ENCODE peak calls at places on chromosomes 7 and 10, in nine cellular contexts. E is T-cell; A is activated CD8-positive, alpha-beta T cell treated with anti-CD3 and anti-CD28 coated beads, Interleukin-2, amount 10 ng/mL, durations not matched to agents 7 days and 5 days; I is activated naive CD8-positive, alpha-beta T cell treated with anti-CD3 and anti-CD28 coated beads, Interleukin-2, amount 50 U/mL, for 24 hours; S is natural killer cell; M is thoracic aorta; F is stimulated activated naive CD8-positive, alpha-beta T cell treated with anti-CD3 and anti-CD28 coated beads, Interleukin-15, amount 100 ng/mL, for 72 hours; J is foreskin keratinocyte; R is right cardiac atrium. L is an unnamed sample.

GRCh38 chr10:63346015-63346441 is 119.7 kb downstream of the JMJD1C start:
- ATAC-seq in J (peak; percentile 31), S (no peak), F (no peak), I (peak; percentile 40), M (no peak), E (no peak), A (no peak), R (peak; percentile 29), L (no peak)

GRCh38 chr7:537911-538634 is 18.4 kb upstream of the PDGFA start:
- ATAC-seq in S (no peak), A (no peak), I (no peak), F (peak; percentile 38), J (peak; percentile 61), M (peak; percentile 32), E (no peak), R (peak; percentile 93), L (peak; percentile 89)

GRCh38 chr7:50641442-50642405 is 76.5 kb upstream of the DDC start:
- ATAC-seq in I (no peak), F (no peak), S (no peak), E (no peak), R (peak; percentile 85), A (no peak), M (no peak), J (no peak), L (no peak)

GRCh38 chr10:124049484-124049883 is 43.9 kb downstream of the CHST15 start:
- ATAC-seq in M (no peak), A (no peak), R (no peak), J (peak; percentile 94), S (no peak), E (no peak), F (no peak), I (no peak), L (no peak)

GRCh38 chr10:94680544-94680943 is 3.0 kb upstream of the CYP2C18 start:
- ATAC-seq in A (no peak), R (no peak), S (no peak), E (no peak), I (no peak), M (no peak), F (no peak), J (no peak), L (no peak)

GRCh38 chr10:48287417-48288391 is 13.2 kb upstream of the FRMPD2 start:
- ATAC-seq in M (no peak), S (no peak), I (peak; percentile 22), F (peak; percentile 42), E (no peak), A (peak; percentile 58), R (peak; percentile 25), J (no peak), L (no peak)

GRCh38 chr7:94367940-94368339 is 26.8 kb upstream of the COL1A2 start:
- ATAC-seq in I (no peak), E (no peak), R (peak; percentile 86), F (no peak), J (no peak), A (no peak), M (peak; percentile 86), S (no peak), L (peak; percentile 69)

GRCh38 chr10:14584643-14585042 is 190.1 kb downstream of the FAM107B start:
- ATAC-seq in R (no peak), I (peak; percentile 8), F (peak; percentile 17), J (no peak), S (no peak), A (peak; percentile 11), E (no peak), M (no peak), L (no peak)

GRCh38 chr7:105975770-105976428 is 12.8 kb downstream of the CDHR3 start:
- ATAC-seq in F (no peak), A (no peak), R (no peak), J (peak; percentile 56), E (no peak), I (no peak), M (no peak), S (no peak), L (no peak)

GRCh38 chr7:46772740-46773139 is 809.2 kb downstream of the TNS3 start:
- ATAC-seq in J (no peak), E (no peak), I (no peak), R (peak; percentile 53), S (no peak), F (no peak), M (peak; percentile 71), A (no peak), L (no peak)

GRCh38 chr10:122323941-122324675 is 50.4 kb upstream of the PLEKHA1 start:
- ATAC-seq in F (no peak), R (peak; percentile 46), J (peak; percentile 88), A (no peak), M (peak; percentile 76), I (peak; percentile 65), S (no peak), E (no peak), L (no peak)

GRCh38 chr7:155228459-155228845 is 69.2 kb upstream of the INSIG1 start:
- ATAC-seq in I (no peak), A (no peak), S (no peak), R (no peak), F (no peak), J (no peak), E (no peak), M (no peak), L (no peak)

GRCh38 chr10:121804460-121804859 is 123.4 kb downstream of the ATE1 start:
- ATAC-seq in F (no peak), I (no peak), E (no peak), J (peak; percentile 100), A (no peak), S (no peak), R (peak; percentile 56), M (no peak), L (no peak)

GRCh38 chr10:71212249-71213126 is at the start of gene UNC5B:
- ATAC-seq in M (peak; percentile 50), E (peak; percentile 74), R (peak; percentile 89), S (peak; percentile 66), F (peak; percentile 85), J (peak; percentile 77), I (peak; percentile 83), A (peak; percentile 81), L (peak; percentile 79)

GRCh38 chr7:1748774-1749173 is 78.7 kb downstream of the ELFN1 start:
- ATAC-seq in R (no peak), I (no peak), A (no peak), S (no peak), M (no peak), J (no peak), E (no peak), F (no peak), L (no peak)

GRCh38 chr7:44144968-44145418 is 3.9 kb upstream of the MYL7 start:
- ATAC-seq in A (no peak), M (no peak), R (no peak), E (no peak), S (no peak), F (no peak), I (no peak), J (no peak), L (no peak)

GRCh38 chr7:43534110-43534509 is 48.8 kb upstream of the STK17A start:
- ATAC-seq in E (no peak), R (no peak), F (no peak), M (no peak), A (no peak), J (no peak), S (no peak), I (no peak), L (no peak)

GRCh38 chr7:31027161-31027965 is 24.7 kb upstream of the ADCYAP1R1 start:
- ATAC-seq in E (no peak), R (peak; percentile 50), I (no peak), A (no peak), F (no peak), M (no peak), J (peak; percentile 47), S (no peak), L (peak; percentile 26)

GRCh38 chr10:3060481-3060889 is 6.9 kb upstream of the PFKP start:
- ATAC-seq in A (peak; percentile 43), I (no peak), J (peak; percentile 12), F (peak; percentile 66), M (no peak), E (no peak), R (no peak), S (no peak), L (no peak)

GRCh38 chr7:49333180-49333881 is 409.0 kb downstream of the CDC14C start:
- ATAC-seq in S (no peak), J (no peak), I (no peak), A (no peak), R (no peak), M (no peak), F (no peak), E (no peak), L (no peak)

GRCh38 chr7:158001003-158001402 is 586.6 kb downstream of the PTPRN2 start:
- ATAC-seq in R (no peak), I (no peak), J (no peak), S (no peak), A (no peak), E (no peak), M (no peak), F (no peak), L (no peak)

GRCh38 chr10:119892188-119893065 is at the start of gene SEC23IP:
- ATAC-seq in J (peak; percentile 96), E (peak; percentile 99), S (peak; percentile 99), F (peak; percentile 99), A (peak; percentile 100), M (peak; percentile 95), R (peak; percentile 99), I (peak; percentile 100), L (peak; percentile 98)

GRCh38 chr7:930975-931758 is 23.3 kb downstream of the ADAP1 start:
- ATAC-seq in A (no peak), M (no peak), I (no peak), E (no peak), J (no peak), R (no peak), F (no peak), S (no peak), L (no peak)

GRCh38 chr10:109956454-109957091 is 33.3 kb upstream of the XPNPEP1 start:
- ATAC-seq in R (peak; percentile 43), F (peak; percentile 82), J (peak; percentile 71), I (peak; percentile 93), A (peak; percentile 76), S (peak; percentile 52), M (no peak), E (peak; percentile 55), L (peak; percentile 90)

GRCh38 chr7:100556541-100556940 is 17.2 kb downstream of the SAP25 start:
- ATAC-seq in J (no peak), R (no peak), S (peak; percentile 62), E (no peak), I (no peak), A (no peak), M (no peak), F (no peak), L (no peak)

GRCh38 chr7:150731916-150732315 is 5.3 kb upstream of the GIMAP5 start:
- ATAC-seq in I (peak; percentile 47), J (no peak), A (peak; percentile 62), F (peak; percentile 49), R (no peak), E (peak; percentile 53), M (no peak), S (peak; percentile 88), L (no peak)

GRCh38 chr7:135801045-135801693 is 52.6 kb upstream of the FAM180A start:
- ATAC-seq in M (no peak), A (no peak), F (peak; percentile 76), J (peak; percentile 53), E (peak; percentile 64), I (peak; percentile 58), R (peak; percentile 72), S (peak; percentile 74), L (peak; percentile 93)

GRCh38 chr10:29322918-29323317 is 34.0 kb downstream of the LYZL1 start:
- ATAC-seq in J (no peak), S (no peak), E (no peak), R (peak; percentile 61), M (no peak), A (no peak), F (no peak), I (no peak), L (peak; percentile 75)

GRCh38 chr10:108385963-108386362 is 1221.5 kb upstream of the SORCS1 start:
- ATAC-seq in A (no peak), E (no peak), I (no peak), S (no peak), R (no peak), M (no peak), F (no peak), J (no peak), L (no peak)

GRCh38 chr7:38628630-38629385 is 2.4 kb downstream of the AMPH start:
- ATAC-seq in E (no peak), S (no peak), I (no peak), R (no peak), J (no peak), F (no peak), A (no peak), M (no peak), L (no peak)

GRCh38 chr10:129744134-129744895 is 219.8 kb downstream of the EBF3 start:
- ATAC-seq in R (no peak), A (no peak), J (no peak), E (no peak), S (no peak), M (no peak), I (no peak), F (no peak), L (no peak)